ENCODE peak calls at places on chromosomes 6 and 20, in six cellular contexts. U is left ventricle myocardium inferior, E is OCI-M1, H is midbrain, J is HT1080, Y is endothelial cell. C is an unnamed sample.

GRCh38 chr20:46209930-46210671 is 92.0 kb downstream of the CD40 start:
- DNase-seq in U (no peak), E (no peak), H (no peak), J (no peak), Y (no peak), C (no peak)

GRCh38 chr20:8045946-8046345 is 26.4 kb upstream of the TMX4 start:
- DNase-seq in U (no peak), E (no peak), H (no peak), J (no peak), Y (no peak), C (no peak)

GRCh38 chr6:10962673-10963072 is 75.8 kb downstream of the SYCP2L start:
- DNase-seq in U (no peak), E (no peak), H (no peak), J (no peak), Y (no peak), C (peak)

GRCh38 chr6:3281669-3282460 is 23.1 kb downstream of the PSMG4 start:
- DNase-seq in U (no peak), E (peak), H (peak), J (peak), Y (no peak), C (peak)

GRCh38 chr6:14542670-14543366 is 425.2 kb downstream of the CD83 start:
- DNase-seq in U (no peak), E (no peak), H (no peak), J (peak), Y (no peak), C (peak)

GRCh38 chr6:45132683-45133294 is 195.3 kb upstream of the RUNX2 start:
- DNase-seq in U (no peak), E (no peak), H (no peak), J (no peak), Y (no peak), C (no peak)

GRCh38 chr6:56940977-56941376 is 13.9 kb upstream of the BEND6 start:
- DNase-seq in U (no peak), E (no peak), H (no peak), J (no peak), Y (no peak), C (no peak)

GRCh38 chr6:75830959-75831885 is 82.2 kb downstream of the MYO6 start:
- DNase-seq in U (no peak), E (no peak), H (no peak), J (peak), Y (no peak), C (peak)

GRCh38 chr6:4350571-4351505 is 215.5 kb upstream of the ECI2 start:
- DNase-seq in U (peak), E (no peak), H (no peak), J (peak), Y (no peak), C (peak)

GRCh38 chr6:147119310-147119709 is 84.9 kb upstream of the STXBP5 start:
- DNase-seq in U (no peak), E (no peak), H (no peak), J (no peak), Y (no peak), C (no peak)

GRCh38 chr20:50788045-50788867 is 6.6 kb upstream of the BCAS4 start:
- DNase-seq in U (no peak), E (peak), H (no peak), J (peak), Y (no peak), C (peak)

GRCh38 chr6:12009904-12010634 is 2.0 kb upstream of the HIVEP1 start:
- DNase-seq in U (no peak), E (peak), H (peak), J (no peak), Y (no peak), C (peak)

GRCh38 chr20:33236351-33236750 is 555 bp downstream of the BPIFA1 start:
- DNase-seq in U (no peak), E (no peak), H (no peak), J (no peak), Y (no peak), C (no peak)

GRCh38 chr20:54573838-54574237 is 98.4 kb downstream of the DOK5 start:
- DNase-seq in U (no peak), E (no peak), H (no peak), J (no peak), Y (no peak), C (no peak)

GRCh38 chr6:106832766-106833510 is 141.6 kb downstream of the CD24 start:
- DNase-seq in U (no peak), E (no peak), H (no peak), J (no peak), Y (no peak), C (no peak)

GRCh38 chr20:5122861-5123260 is 3.1 kb upstream of the PCNA start:
- DNase-seq in U (no peak), E (peak), H (no peak), J (no peak), Y (no peak), C (no peak)

GRCh38 chr6:119881416-119881815 is 531.9 kb upstream of the MAN1A1 start:
- DNase-seq in U (no peak), E (no peak), H (no peak), J (peak), Y (no peak), C (peak)

GRCh38 chr6:147449405-147450161 is 58.9 kb upstream of the SAMD5 start:
- DNase-seq in U (no peak), E (peak), H (no peak), J (peak), Y (no peak), C (no peak)

GRCh38 chr6:138297761-138298298 is 79.5 kb upstream of the PBOV1 start:
- DNase-seq in U (no peak), E (no peak), H (no peak), J (peak), Y (no peak), C (peak)

GRCh38 chr6:136365781-136366354 is 76.2 kb upstream of the BCLAF1 start:
- DNase-seq in U (peak), E (peak), H (peak), J (peak), Y (no peak), C (no peak)

GRCh38 chr20:17109307-17109706 is 117.5 kb upstream of the PCSK2 start:
- DNase-seq in U (no peak), E (no peak), H (no peak), J (no peak), Y (no peak), C (no peak)

GRCh38 chr6:112360498-112360897 is 13.4 kb downstream of the RFPL4B start:
- DNase-seq in U (no peak), E (no peak), H (no peak), J (peak), Y (no peak), C (no peak)

GRCh38 chr6:118748311-118749062 is 97.1 kb upstream of the CEP85L start:
- DNase-seq in U (no peak), E (no peak), H (peak), J (peak), Y (no peak), C (peak)

GRCh38 chr6:3616565-3617176 is 134.8 kb downstream of the PXDC1 start:
- DNase-seq in U (no peak), E (no peak), H (no peak), J (no peak), Y (no peak), C (no peak)

C was measured in kidney tubule cell.